ENCODE peak calls at places on chromosomes 11 and 22, in ten cellular contexts. D, Z, R, S, P, U, Q, T, F and E are unnamed samples.

GRCh38 chr11:35045219-35045819 is 93.7 kb upstream of the CD44 start:
- DNase-seq in U (no peak), D (no peak), R (no peak), S (no peak), F (no peak), Q (no peak), T (no peak), P (no peak), Z (no peak), E (no peak)

GRCh38 chr22:31846161-31847115 is 92.6 kb downstream of the DEPDC5 start:
- DNase-seq in S (peak; percentile 49), Q (no peak), F (no peak), D (peak; percentile 83), U (no peak), P (no peak), Z (peak; percentile 8), R (no peak), T (peak; percentile 84), E (no peak)

GRCh38 chr11:69968407-69969347 is 109.4 kb upstream of the ANO1 start:
- DNase-seq in R (no peak), P (no peak), F (no peak), U (no peak), D (peak; percentile 28), Z (no peak), S (no peak), T (peak; percentile 46), Q (no peak), E (no peak)

GRCh38 chr11:37788141-37788877 is 1190.3 kb upstream of the RAG2 start:
- DNase-seq in T (peak; percentile 51), U (peak; percentile 22), S (no peak), D (peak; percentile 58), R (peak; percentile 98), Z (no peak), P (no peak), F (no peak), Q (no peak), E (no peak)

GRCh38 chr11:61068581-61068980 is 33.7 kb upstream of the CD5 start:
- DNase-seq in F (no peak), Z (no peak), T (no peak), D (no peak), U (no peak), Q (no peak), R (no peak), P (no peak), S (no peak), E (no peak)

GRCh38 chr11:129190087-129190486 is 2.0 kb downstream of the ARHGAP32 start:
- DNase-seq in R (peak; percentile 69), Q (no peak), D (peak; percentile 29), S (no peak), P (peak; percentile 48), Z (peak; percentile 6), U (no peak), T (peak; percentile 34), F (no peak), E (no peak)

GRCh38 chr11:9726313-9727022 is 62.6 kb downstream of the SWAP70 start:
- DNase-seq in U (no peak), R (peak; percentile 89), Q (no peak), D (peak; percentile 76), Z (no peak), F (peak; percentile 23), T (peak; percentile 57), P (no peak), S (no peak), E (no peak)

GRCh38 chr22:46074771-46075551 is 75.4 kb upstream of the PPARA start:
- DNase-seq in Q (peak; percentile 54), Z (no peak), R (no peak), P (no peak), U (peak; percentile 50), D (no peak), T (no peak), F (no peak), S (peak; percentile 36), E (no peak)

GRCh38 chr22:42991010-42991651 is 23.8 kb downstream of the PACSIN2 start:
- DNase-seq in P (no peak), Z (no peak), S (no peak), F (no peak), U (no peak), R (peak; percentile 61), T (peak; percentile 76), D (peak; percentile 84), Q (no peak), E (no peak)

GRCh38 chr22:42992092-42992491 is 22.9 kb downstream of the PACSIN2 start:
- DNase-seq in D (no peak), P (no peak), F (no peak), Z (no peak), S (no peak), U (no peak), T (no peak), Q (no peak), R (no peak), E (no peak)

GRCh38 chr22:42993651-42994275 is 21.2 kb downstream of the PACSIN2 start:
- DNase-seq in F (no peak), Q (no peak), P (no peak), D (peak; percentile 51), S (no peak), U (no peak), Z (no peak), T (peak; percentile 63), R (peak; percentile 42), E (no peak)

GRCh38 chr22:42992886-42993479 is 22.0 kb downstream of the PACSIN2 start:
- DNase-seq in F (no peak), R (no peak), P (no peak), T (no peak), S (no peak), Z (no peak), D (no peak), U (no peak), Q (no peak), E (no peak)

GRCh38 chr22:42990131-42990838 is 24.7 kb downstream of the PACSIN2 start:
- DNase-seq in T (peak; percentile 89), Z (peak; percentile 73), D (peak; percentile 87), U (peak; percentile 59), S (peak; percentile 51), P (no peak), Q (no peak), R (peak; percentile 90), F (no peak), E (no peak)
- TF ChIP-seq CTCF in T (peak; percentile 57), Z (peak; percentile 62), D (peak; percentile 56), U (peak; percentile 23), S (no peak), P (peak; percentile 68), Q (peak; percentile 31), R (peak; percentile 63), F (peak; percentile 33), E (peak; percentile 31)

GRCh38 chr11:81005595-81005994 is 1564.8 kb upstream of the TENM4 start:
- DNase-seq in T (peak; percentile 96), Z (peak; percentile 0), S (no peak), U (peak; percentile 66), Q (no peak), D (peak; percentile 90), P (no peak), F (no peak), R (peak; percentile 99), E (no peak)

GRCh38 chr11:81010631-81011030 is 1569.8 kb upstream of the TENM4 start:
- DNase-seq in R (no peak), F (no peak), Z (no peak), D (no peak), Q (no peak), U (no peak), T (no peak), S (no peak), P (no peak), E (no peak)

GRCh38 chr11:81004576-81004975 is 1563.7 kb upstream of the TENM4 start:
- DNase-seq in F (no peak), D (no peak), P (no peak), Q (no peak), U (no peak), T (no peak), R (no peak), Z (no peak), S (no peak), E (no peak)

GRCh38 chr11:81002374-81002773 is 1561.5 kb upstream of the TENM4 start:
- DNase-seq in Z (no peak), F (no peak), D (no peak), Q (no peak), S (no peak), U (no peak), T (no peak), P (no peak), R (no peak), E (no peak)

DNA sequence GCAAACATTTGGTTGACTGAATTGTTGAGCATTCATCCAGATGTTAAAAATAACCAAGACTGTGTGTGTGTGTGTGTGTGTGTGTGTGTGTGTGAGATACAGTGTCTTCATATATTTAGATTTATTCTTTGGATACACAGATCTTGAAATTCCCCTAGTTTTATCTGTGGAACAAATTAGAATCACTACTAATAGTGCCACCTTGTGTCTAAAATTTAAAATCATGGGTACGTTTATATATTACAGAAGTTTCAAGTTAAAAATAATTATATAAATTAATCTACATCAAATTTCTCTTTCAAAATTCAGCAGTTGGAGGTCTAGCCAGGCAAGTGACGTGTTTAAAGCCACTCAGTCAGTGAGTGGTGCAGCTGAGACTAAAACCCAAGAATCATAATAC is 1566.2 kb upstream of the TENM4 start:
- DNase-seq in P (no peak), S (no peak), D (peak; percentile 68), Z (no peak), U (peak; percentile 70), F (no peak), Q (no peak), R (peak; percentile 56), T (peak; percentile 72), E (no peak)
- TF ChIP-seq CTCF in P (peak; percentile 14), S (peak; percentile 35), D (peak; percentile 35), Z (no peak), U (peak; percentile 54), F (no peak), Q (no peak), R (no peak), T (no peak), E (no peak)

DNA sequence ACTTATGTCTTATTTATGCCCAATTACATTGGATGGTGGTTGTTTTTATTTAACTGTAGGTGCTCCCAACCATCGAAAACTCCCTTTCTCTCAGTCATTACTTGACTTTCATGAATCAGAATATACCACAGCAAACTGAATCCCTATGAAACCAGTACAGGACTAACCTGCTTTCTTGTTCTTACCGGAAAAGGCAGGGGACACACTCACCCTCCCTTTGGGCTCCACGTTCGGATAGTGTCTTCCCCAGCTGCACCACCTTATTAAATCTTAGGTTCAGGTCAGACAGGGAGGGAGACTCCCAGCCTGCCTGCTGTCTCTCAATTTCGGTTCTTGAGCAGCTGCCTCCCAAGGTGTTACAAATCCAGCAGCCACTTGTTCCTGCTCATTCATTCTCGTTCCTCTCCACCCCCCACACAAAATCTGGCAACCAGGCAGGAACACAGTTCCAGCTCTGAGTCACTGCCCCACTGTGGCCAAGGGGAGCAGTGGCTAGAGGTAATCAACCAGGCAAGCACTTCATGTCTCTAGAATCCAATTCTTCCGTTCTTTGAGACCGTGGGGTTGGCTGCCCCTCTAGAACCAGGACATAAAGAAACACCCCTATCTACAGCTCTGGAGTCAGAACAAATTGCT is 133.0 kb downstream of the PLEKHA7 start:
- DNase-seq in U (peak; percentile 34), R (peak; percentile 83), T (peak; percentile 39), S (peak; percentile 30), P (no peak), D (peak; percentile 46), Q (peak; percentile 79), Z (no peak), F (no peak), E (no peak)
- TF ChIP-seq CTCF in U (peak; percentile 27), R (peak; percentile 61), T (peak; percentile 45), S (peak; percentile 17), P (no peak), D (peak; percentile 53), Q (peak; percentile 38), Z (no peak), F (peak; percentile 16), E (no peak)

GRCh38 chr11:50174189-50174588 is 141.5 kb downstream of the OR4C45 start:
- DNase-seq in Q (no peak), T (no peak), F (no peak), S (no peak), U (no peak), Z (no peak), R (peak; percentile 79), D (peak; percentile 9), P (no peak), E (no peak)
- TF ChIP-seq CTCF in Q (no peak), T (no peak), F (no peak), S (no peak), U (no peak), Z (no peak), R (no peak), D (no peak), P (no peak), E (no peak)